ENCODE peak calls at places on chromosomes 11 and 22, in eight cellular contexts. One of them, this sample, is unnamed.

GRCh38 chr11:118615996-118616395 is 8.6 kb downstream of the PHLDB1 start:
- DNase-seq in IMR-90: no peak
- DNase-seq in GM12878: no peak
- DNase-seq in AG09309: no peak
- DNase-seq in colonic mucosa: no peak
- DNase-seq in lower leg skin: peak
- DNase-seq in A549: no peak
- DNase-seq in fibroblast of mammary gland: no peak
- DNase-seq in this sample: no peak

GRCh38 chr22:24521791-24522245 is 26.7 kb downstream of the UPB1 start:
- DNase-seq in IMR-90: peak
- DNase-seq in A549: peak
- DNase-seq in GM12878: no peak
- DNase-seq in fibroblast of mammary gland: peak
- DNase-seq in AG09309: no peak
- DNase-seq in lower leg skin: no peak
- DNase-seq in colonic mucosa: peak
- DNase-seq in this sample: no peak

GRCh38 chr11:14089690-14090462 is 127.4 kb downstream of the SPON1 start:
- DNase-seq in colonic mucosa: no peak
- DNase-seq in GM12878: no peak
- DNase-seq in fibroblast of mammary gland: peak
- DNase-seq in A549: no peak
- DNase-seq in IMR-90: no peak
- DNase-seq in AG09309: no peak
- DNase-seq in lower leg skin: no peak
- DNase-seq in this sample: no peak

GRCh38 chr11:126343051-126343450 is 12.4 kb upstream of the ST3GAL4 start:
- DNase-seq in AG09309: no peak
- DNase-seq in A549: no peak
- DNase-seq in lower leg skin: no peak
- DNase-seq in IMR-90: no peak
- DNase-seq in GM12878: no peak
- DNase-seq in fibroblast of mammary gland: no peak
- DNase-seq in colonic mucosa: no peak
- DNase-seq in this sample: no peak

GRCh38 chr11:90594658-90595057 is 371.8 kb upstream of the CHORDC1 start:
- DNase-seq in AG09309: no peak
- DNase-seq in A549: peak
- DNase-seq in colonic mucosa: no peak
- DNase-seq in lower leg skin: no peak
- DNase-seq in fibroblast of mammary gland: no peak
- DNase-seq in IMR-90: no peak
- DNase-seq in GM12878: no peak
- DNase-seq in this sample: no peak

GRCh38 chr11:96259053-96259837 is 83.8 kb downstream of the MAML2 start:
- DNase-seq in GM12878: no peak
- DNase-seq in A549: peak
- DNase-seq in fibroblast of mammary gland: peak
- DNase-seq in lower leg skin: no peak
- DNase-seq in IMR-90: peak
- DNase-seq in AG09309: no peak
- DNase-seq in colonic mucosa: peak
- DNase-seq in this sample: no peak

GRCh38 chr11:73981051-73981805 is 1.4 kb downstream of the UCP2 start:
- DNase-seq in GM12878: no peak
- DNase-seq in lower leg skin: no peak
- DNase-seq in IMR-90: no peak
- DNase-seq in A549: no peak
- DNase-seq in fibroblast of mammary gland: no peak
- DNase-seq in AG09309: no peak
- DNase-seq in colonic mucosa: no peak
- DNase-seq in this sample: no peak

GRCh38 chr22:27748355-27749168 is 53.0 kb downstream of the MN1 start:
- DNase-seq in GM12878: no peak
- DNase-seq in IMR-90: peak
- DNase-seq in fibroblast of mammary gland: peak
- DNase-seq in colonic mucosa: no peak
- DNase-seq in AG09309: peak
- DNase-seq in A549: no peak
- DNase-seq in lower leg skin: no peak
- DNase-seq in this sample: no peak

GRCh38 chr22:43743131-43743530 is 69.0 kb downstream of the EFCAB6 start:
- DNase-seq in AG09309: no peak
- DNase-seq in lower leg skin: no peak
- DNase-seq in GM12878: no peak
- DNase-seq in A549: no peak
- DNase-seq in IMR-90: no peak
- DNase-seq in fibroblast of mammary gland: no peak
- DNase-seq in colonic mucosa: no peak
- DNase-seq in this sample: no peak

DNA sequence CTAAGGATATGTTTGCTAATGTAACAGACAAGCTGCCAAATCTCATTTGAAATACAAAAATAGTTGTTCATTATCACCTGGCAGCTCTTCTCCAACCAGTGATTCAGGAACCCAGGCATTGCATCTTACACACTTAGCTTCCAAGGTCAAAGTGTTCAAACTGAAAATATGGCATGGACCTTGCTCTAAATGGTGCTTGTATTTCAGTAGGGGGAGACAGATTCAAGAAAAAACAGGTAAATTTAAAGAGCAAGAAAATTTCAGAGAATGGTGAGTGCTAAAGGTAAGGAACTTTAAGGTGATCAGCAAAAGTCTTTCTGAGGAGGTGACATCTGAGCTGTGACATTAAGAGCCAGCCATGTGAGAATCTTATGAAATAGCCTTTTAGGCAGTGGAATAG is 82.8 kb upstream of the E2F8 start:
- DNase-seq in GM12878: no peak
- DNase-seq in lower leg skin: no peak
- DNase-seq in A549: no peak
- DNase-seq in fibroblast of mammary gland: peak
- DNase-seq in colonic mucosa: no peak
- DNase-seq in AG09309: no peak
- DNase-seq in IMR-90: no peak
- DNase-seq in this sample: no peak
- TF ChIP-seq CTCF in GM12878: peak
- TF ChIP-seq CTCF in lower leg skin: no peak
- TF ChIP-seq CTCF in A549: peak
- TF ChIP-seq CTCF in fibroblast of mammary gland: peak
- TF ChIP-seq CTCF in colonic mucosa: no peak
- TF ChIP-seq CTCF in AG09309: peak
- TF ChIP-seq CTCF in IMR-90: peak
- TF ChIP-seq CTCF in this sample: peak

DNA sequence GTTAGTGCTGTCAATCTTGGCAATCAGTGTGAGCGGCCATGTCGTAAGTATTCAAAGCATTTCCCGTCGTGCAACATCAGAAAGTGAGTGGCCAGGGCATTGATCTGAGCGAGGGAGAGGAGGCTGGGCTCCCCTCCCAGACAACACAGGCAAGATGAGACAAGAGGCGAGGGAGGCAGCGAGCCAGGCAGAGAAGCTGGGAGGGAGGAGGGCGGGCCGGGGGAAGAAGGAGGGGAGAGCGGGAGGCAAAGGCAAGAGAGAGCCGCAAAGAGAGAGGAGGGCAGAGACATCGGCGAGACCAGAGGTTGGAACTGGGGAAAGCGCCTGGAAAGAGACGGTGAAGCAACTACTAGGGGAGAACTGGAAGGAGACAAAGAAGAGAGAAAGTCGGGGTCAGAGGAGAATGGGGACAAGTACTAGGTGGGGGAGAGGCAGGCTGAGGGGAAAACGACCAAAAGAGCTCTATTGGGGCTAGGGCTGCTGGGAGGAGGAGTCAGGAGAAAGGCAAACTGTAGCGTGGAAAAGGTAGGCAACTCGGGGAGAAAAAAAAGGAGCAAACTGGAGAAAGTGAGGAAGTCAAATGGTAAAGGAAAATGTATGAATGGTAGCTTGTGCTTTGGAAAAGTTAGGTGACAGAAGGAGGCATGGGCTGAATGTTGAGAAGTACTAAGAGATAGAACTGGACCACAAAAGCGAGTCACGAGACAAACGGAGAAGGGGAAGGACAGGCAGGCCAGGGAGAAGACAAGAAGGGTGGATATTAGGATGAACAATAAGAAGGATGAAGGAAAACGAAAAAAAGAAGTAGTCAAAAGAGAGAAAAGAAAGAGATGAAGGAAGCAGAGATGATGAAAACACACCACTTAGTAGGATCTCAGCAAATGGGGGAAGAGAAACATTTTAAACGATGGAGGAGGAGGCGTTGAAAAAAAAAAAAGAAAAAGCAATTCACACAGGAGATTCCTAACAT is 130.5 kb upstream of the C11orf58 start:
- DNase-seq in lower leg skin: peak
- DNase-seq in A549: no peak
- DNase-seq in AG09309: no peak
- DNase-seq in fibroblast of mammary gland: no peak
- DNase-seq in GM12878: no peak
- DNase-seq in IMR-90: peak
- DNase-seq in colonic mucosa: peak
- DNase-seq in this sample: no peak
- H3K4me3 ChIP-seq in lower leg skin: peak
- H3K4me3 ChIP-seq in A549: peak
- H3K4me3 ChIP-seq in AG09309: peak
- H3K4me3 ChIP-seq in fibroblast of mammary gland: no peak
- H3K4me3 ChIP-seq in GM12878: no peak
- H3K4me3 ChIP-seq in IMR-90: peak
- H3K4me3 ChIP-seq in colonic mucosa: peak
- H3K4me3 ChIP-seq in this sample: no peak

DNA sequence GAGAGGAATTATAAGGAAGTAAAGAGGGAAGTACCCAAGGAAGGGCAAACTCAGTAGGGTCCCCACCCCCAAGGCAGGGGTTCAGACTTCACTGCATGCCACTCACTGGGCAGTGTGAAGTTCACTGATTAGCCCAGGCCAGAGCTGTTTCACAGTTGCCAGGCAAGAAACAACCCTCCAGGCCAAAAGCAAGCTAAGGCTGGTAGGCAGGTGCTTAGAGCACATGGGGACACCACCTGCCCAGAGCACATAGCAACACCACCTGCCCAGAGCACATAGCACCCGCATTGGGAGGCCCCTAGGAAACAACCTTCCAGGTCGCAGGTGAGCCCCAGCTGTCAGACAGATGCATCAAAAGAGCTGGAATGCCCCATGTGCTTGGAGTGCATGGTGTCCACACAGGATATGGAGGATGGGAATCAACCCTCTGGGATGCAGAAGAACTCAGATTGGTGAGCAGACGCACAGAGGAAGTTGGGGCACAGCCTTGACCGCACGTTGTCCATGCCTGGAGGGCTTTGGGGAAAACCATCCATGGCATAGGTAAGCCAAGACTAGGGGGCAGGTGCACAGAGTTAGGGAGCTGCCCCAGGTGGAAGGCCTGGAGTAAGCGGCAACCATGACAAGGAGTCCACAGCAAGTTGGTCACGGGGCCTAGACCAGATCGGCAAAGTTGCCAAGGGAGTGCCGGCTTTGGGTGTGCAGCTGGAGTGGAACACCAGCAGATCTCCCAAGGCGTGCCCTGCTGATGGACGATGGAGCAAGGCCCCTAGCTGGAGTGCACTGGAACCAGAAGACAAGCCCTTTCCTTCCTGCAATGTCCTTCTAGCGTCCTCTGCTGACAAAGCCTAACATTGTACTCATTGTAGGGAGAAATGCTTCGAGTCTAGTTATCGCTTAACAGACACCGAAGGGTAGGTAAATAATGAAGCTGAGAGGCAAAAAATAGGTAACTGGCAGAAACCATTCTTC is 7.8 kb upstream of the TMEM216 start:
- DNase-seq in GM12878: no peak
- DNase-seq in fibroblast of mammary gland: peak
- DNase-seq in IMR-90: peak
- DNase-seq in AG09309: no peak
- DNase-seq in colonic mucosa: no peak
- DNase-seq in lower leg skin: no peak
- DNase-seq in A549: peak
- DNase-seq in this sample: no peak
- TF ChIP-seq CTCF in GM12878: peak
- TF ChIP-seq CTCF in fibroblast of mammary gland: peak
- TF ChIP-seq CTCF in IMR-90: peak
- TF ChIP-seq CTCF in AG09309: peak
- TF ChIP-seq CTCF in colonic mucosa: no peak
- TF ChIP-seq CTCF in lower leg skin: no peak
- TF ChIP-seq CTCF in A549: peak
- TF ChIP-seq CTCF in this sample: peak

GRCh38 chr11:76793391-76793811 is 10.2 kb downstream of the TSKU start:
- DNase-seq in lower leg skin: peak
- DNase-seq in AG09309: no peak
- DNase-seq in GM12878: no peak
- DNase-seq in IMR-90: no peak
- DNase-seq in fibroblast of mammary gland: no peak
- DNase-seq in colonic mucosa: no peak
- DNase-seq in A549: no peak
- DNase-seq in this sample: no peak
- H3K4me3 ChIP-seq in lower leg skin: no peak
- H3K4me3 ChIP-seq in AG09309: no peak
- H3K4me3 ChIP-seq in GM12878: no peak
- H3K4me3 ChIP-seq in IMR-90: no peak
- H3K4me3 ChIP-seq in fibroblast of mammary gland: no peak
- H3K4me3 ChIP-seq in colonic mucosa: no peak
- H3K4me3 ChIP-seq in A549: peak
- H3K4me3 ChIP-seq in this sample: no peak

DNA sequence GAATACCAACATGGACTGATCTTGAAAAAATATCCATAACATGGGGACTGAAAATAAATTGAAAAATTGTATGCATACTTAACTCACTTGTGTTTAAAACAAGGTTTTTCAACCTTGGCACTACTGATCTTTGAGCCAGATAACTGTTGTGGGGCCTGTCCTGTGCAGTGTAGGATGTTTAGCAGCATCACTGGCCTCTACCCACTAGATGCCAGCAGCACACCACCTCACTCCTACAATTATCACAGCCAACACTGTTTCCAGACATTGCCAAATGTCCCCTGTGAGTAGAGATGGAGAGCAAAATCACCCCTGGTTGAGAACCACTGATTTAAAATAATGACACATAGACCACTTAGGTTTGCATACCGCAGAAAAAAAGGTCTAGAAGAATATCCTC is 45.0 kb upstream of the SLC1A2 start:
- DNase-seq in A549: no peak
- DNase-seq in AG09309: no peak
- DNase-seq in fibroblast of mammary gland: no peak
- DNase-seq in colonic mucosa: no peak
- DNase-seq in IMR-90: no peak
- DNase-seq in GM12878: no peak
- DNase-seq in lower leg skin: no peak
- DNase-seq in this sample: no peak
- TF ChIP-seq CTCF in A549: peak
- TF ChIP-seq CTCF in AG09309: peak
- TF ChIP-seq CTCF in fibroblast of mammary gland: peak
- TF ChIP-seq CTCF in colonic mucosa: no peak
- TF ChIP-seq CTCF in IMR-90: peak
- TF ChIP-seq CTCF in GM12878: no peak
- TF ChIP-seq CTCF in lower leg skin: no peak
- TF ChIP-seq CTCF in this sample: no peak

This sample was measured in GM06990.